ENCODE peak calls at places on chromosomes 3 and 15, in four cellular contexts. E is bronchial epithelial cell, D is neural crest cell, N is right cardiac atrium. M is an unnamed sample.

GRCh38 chr15:55709458-55709857 is 33.5 kb downstream of the PRTG start:
- DNase-seq in E (no peak), D (no peak), N (no peak), M (no peak)

GRCh38 chr15:36407647-36408046 is 171.8 kb upstream of the CDIN1 start:
- DNase-seq in E (no peak), D (no peak), N (no peak), M (no peak)

GRCh38 chr3:138381950-138382715 is 33.8 kb downstream of the MRAS start:
- DNase-seq in E (peak; percentile 91), D (no peak), N (peak; percentile 88), M (no peak)

GRCh38 chr3:121295966-121296365 is 249.8 kb downstream of the POLQ start:
- DNase-seq in E (peak; percentile 21), D (no peak), N (no peak), M (no peak)

GRCh38 chr3:13023251-13024055 is 49.8 kb downstream of the IQSEC1 start:
- DNase-seq in E (no peak), D (no peak), N (peak; percentile 62), M (no peak)

GRCh38 chr3:124834723-124835718 is 52.1 kb downstream of the ITGB5 start:
- DNase-seq in E (peak; percentile 57), D (no peak), N (peak; percentile 72), M (no peak)

GRCh38 chr3:12490547-12490946 is 6.3 kb downstream of the TSEN2 start:
- DNase-seq in E (no peak), D (no peak), N (no peak), M (no peak)

GRCh38 chr3:42655980-42656679 is 2.6 kb downstream of the ZBTB47 start:
- DNase-seq in E (peak; percentile 56), D (no peak), N (peak; percentile 69), M (no peak)

GRCh38 chr3:124768812-124769211 is 38.6 kb downstream of the UMPS start:
- DNase-seq in E (peak; percentile 22), D (no peak), N (no peak), M (no peak)

GRCh38 chr15:101723161-101723873 is 956 bp downstream of the TARS3 start:
- DNase-seq in E (peak; percentile 18), D (no peak), N (no peak), M (no peak)

GRCh38 chr15:49495993-49496747 is 73.1 kb downstream of the FGF7 start:
- DNase-seq in E (peak; percentile 46), D (no peak), N (no peak), M (no peak)

GRCh38 chr15:55694652-55695150 is 48.3 kb downstream of the PRTG start:
- DNase-seq in E (peak; percentile 7), D (no peak), N (no peak), M (no peak)

GRCh38 chr3:148861277-148861869 is 3.7 kb upstream of the CPA3 start:
- DNase-seq in E (peak; percentile 60), D (no peak), N (no peak), M (no peak)

GRCh38 chr15:98823012-98823458 is 174.7 kb downstream of the IGF1R start:
- DNase-seq in E (peak; percentile 93), D (no peak), N (no peak), M (no peak)

GRCh38 chr3:14150078-14150477 is 25.2 kb downstream of the TMEM43 start:
- DNase-seq in E (no peak), D (no peak), N (peak; percentile 51), M (no peak)

M was measured in D721Med.